ENCODE peak calls at places on chromosomes 3 and 15, in eight cellular contexts. G is GM12891; I is NCI-H345; E is esophagus squamous epithelium; V is activated naive CD4-positive, alpha-beta T cell; L is HepG2; C is caudate nucleus; J is naive thymus-derived CD8-positive, alpha-beta T cell. W is an unnamed sample.
A peak's percentile ranks its signal among the peaks of the same experiment; 100 is the strongest.

GRCh38 chr3:152302521-152303021 is 33.8 kb downstream of the MBNL1 start:
- DNase-seq in E (no peak), G (no peak), I (no peak), C (peak; percentile 38), V (no peak), J (no peak), L (peak; percentile 78), W (no peak)

GRCh38 chr3:9946112-9947024 is 5.8 kb downstream of the PRRT3 start:
- DNase-seq in E (peak; percentile 36), L (peak; percentile 74), G (no peak), V (peak; percentile 50), I (peak; percentile 82), C (peak; percentile 78), J (peak; percentile 78), W (peak; percentile 99)

GRCh38 chr3:15979900-15980299 is 182.1 kb upstream of the ANKRD28 start:
- DNase-seq in V (no peak), G (no peak), C (no peak), E (no peak), I (no peak), J (no peak), L (no peak), W (no peak)

GRCh38 chr3:189635385-189635784 is 4.2 kb downstream of the TP63 start:
- DNase-seq in G (no peak), I (no peak), E (no peak), J (no peak), C (no peak), V (no peak), L (no peak), W (no peak)

GRCh38 chr15:91549581-91549980 is 303.9 kb upstream of the SLCO3A1 start:
- DNase-seq in I (peak; percentile 28), L (no peak), E (no peak), G (no peak), V (no peak), C (no peak), J (no peak), W (no peak)

GRCh38 chr15:78004919-78005634 is 72.4 kb downstream of the TBC1D2B start:
- DNase-seq in I (peak; percentile 50), C (peak; percentile 68), L (no peak), G (no peak), V (no peak), J (no peak), E (no peak), W (no peak)

GRCh38 chr15:99371180-99372103 is 120.2 kb downstream of the LRRC28 start:
- DNase-seq in C (no peak), E (no peak), I (no peak), V (no peak), G (no peak), J (no peak), L (no peak), W (no peak)

GRCh38 chr3:148757238-148757930 is 59.7 kb downstream of the AGTR1 start:
- DNase-seq in V (no peak), E (no peak), J (no peak), L (no peak), G (no peak), C (no peak), I (no peak), W (no peak)

GRCh38 chr3:141266797-141267555 is 35.4 kb downstream of the PXYLP1 start:
- DNase-seq in I (no peak), J (peak; percentile 44), C (no peak), V (no peak), L (no peak), G (peak; percentile 46), E (no peak), W (no peak)

GRCh38 chr3:30768703-30769550 is 125.5 kb downstream of the GADL1 start:
- DNase-seq in C (peak; percentile 1), L (peak; percentile 45), E (no peak), G (peak; percentile 11), I (peak; percentile 48), V (peak; percentile 39), J (peak; percentile 65), W (peak; percentile 45)

GRCh38 chr3:193813506-193813850 is 220.5 kb downstream of the OPA1 start:
- DNase-seq in G (no peak), V (no peak), L (no peak), E (no peak), J (no peak), I (no peak), C (no peak), W (no peak)

GRCh38 chr15:60370804-60371700 is 26.7 kb downstream of the ANXA2 start:
- DNase-seq in E (no peak), L (peak; percentile 70), C (no peak), G (no peak), V (no peak), J (no peak), I (no peak), W (no peak)

GRCh38 chr15:93771429-93772020 is 459.8 kb upstream of the MCTP2 start:
- DNase-seq in L (no peak), C (no peak), G (no peak), J (no peak), E (no peak), I (no peak), V (no peak), W (no peak)

GRCh38 chr3:42023380-42023779 is 61.5 kb upstream of the ULK4 start:
- DNase-seq in L (no peak), G (no peak), I (no peak), V (no peak), J (no peak), C (no peak), E (no peak), W (no peak)

GRCh38 chr3:8964436-8965370 is 1.4 kb upstream of the RAD18 start:
- DNase-seq in J (no peak), L (peak; percentile 83), E (no peak), G (no peak), C (no peak), V (no peak), I (no peak), W (no peak)

GRCh38 chr3:134197681-134198261 is 52.9 kb downstream of the RYK start:
- DNase-seq in L (peak; percentile 48), I (peak; percentile 13), E (no peak), C (peak; percentile 12), V (no peak), G (peak; percentile 21), J (no peak), W (peak; percentile 39)

GRCh38 chr3:154050766-154051165 is 70.4 kb upstream of the ARHGEF26 start:
- DNase-seq in E (no peak), J (no peak), G (no peak), V (no peak), C (no peak), I (no peak), L (no peak), W (no peak)

GRCh38 chr15:62393196-62393595 is 228.1 kb upstream of the C2CD4B start:
- DNase-seq in C (no peak), V (no peak), G (no peak), E (no peak), I (no peak), J (no peak), L (no peak), W (no peak)

GRCh38 chr3:126811530-126811929 is 107.5 kb downstream of the CHCHD6 start:
- DNase-seq in E (no peak), I (no peak), C (no peak), V (no peak), G (no peak), L (no peak), J (no peak), W (no peak)

GRCh38 chr15:39976291-39977274 is 42.7 kb downstream of the EIF2AK4 start:
- DNase-seq in G (peak; percentile 31), E (no peak), I (no peak), V (no peak), J (no peak), C (peak; percentile 75), L (peak; percentile 21), W (peak; percentile 60)